ENCODE peak calls at places on chromosomes 4 and X, in nine cellular contexts. X is AG04450, Y is astrocyte, I is H9, S is esophagus muscularis mucosa, A is uterus, H is left lung, L is progenitor cell of endocrine pancreas, F is heart left ventricle. D is an unnamed sample.

GRCh38 chr4:186137193-186137792 is 32.8 kb downstream of the FAM149A start:
- DNase-seq in X (no peak), Y (peak), I (no peak), S (peak), A (no peak), H (no peak), L (no peak), F (no peak), D (no peak)

GRCh38 chr4:34676390-34676789 is 1567.9 kb downstream of the ARAP2 start:
- DNase-seq in X (no peak), Y (no peak), I (no peak), S (no peak), A (no peak), H (no peak), L (no peak), F (no peak), D (no peak)

GRCh38 chrX:116317409-116317808 is 119.0 kb upstream of the SLC6A14 start:
- DNase-seq in X (no peak), Y (peak), I (no peak), S (no peak), A (no peak), H (peak), L (no peak), F (peak), D (no peak)

GRCh38 chrX:97629597-97629985 is 745.9 kb downstream of the RPA4 start:
- DNase-seq in X (no peak), Y (no peak), I (no peak), S (no peak), A (no peak), H (no peak), L (no peak), F (no peak), D (no peak)

GRCh38 chr4:54371211-54371610 is 142.1 kb downstream of the PDGFRA start:
- DNase-seq in X (no peak), Y (no peak), I (no peak), S (peak), A (no peak), H (no peak), L (no peak), F (no peak), D (no peak)

GRCh38 chr4:176902710-176903323 is 110.1 kb upstream of the VEGFC start:
- DNase-seq in X (peak), Y (peak), I (no peak), S (no peak), A (no peak), H (no peak), L (no peak), F (no peak), D (no peak)

GRCh38 chrX:68186552-68187262 is 246.6 kb downstream of the OPHN1 start:
- DNase-seq in X (no peak), Y (no peak), I (no peak), S (no peak), A (no peak), H (no peak), L (no peak), F (no peak), D (no peak)

GRCh38 chr4:123096038-123096437 is 173.6 kb upstream of the NUDT6 start:
- DNase-seq in X (no peak), Y (no peak), I (no peak), S (no peak), A (no peak), H (no peak), L (no peak), F (no peak), D (no peak)

GRCh38 chr4:94689155-94689554 is 68.6 kb upstream of the BMPR1B start:
- DNase-seq in X (no peak), Y (no peak), I (no peak), S (no peak), A (no peak), H (no peak), L (no peak), F (no peak), D (no peak)

GRCh38 chr4:73978886-73979285 is 2.9 kb downstream of the PF4 start:
- DNase-seq in X (peak), Y (peak), I (no peak), S (no peak), A (no peak), H (no peak), L (no peak), F (no peak), D (no peak)

GRCh38 chr4:55366621-55367020 is 20.6 kb downstream of the SRD5A3 start:
- DNase-seq in X (no peak), Y (no peak), I (no peak), S (no peak), A (no peak), H (no peak), L (no peak), F (no peak), D (no peak)

GRCh38 chrX:42739258-42739657 is 38.7 kb downstream of the PPP1R2C start:
- DNase-seq in X (no peak), Y (no peak), I (no peak), S (no peak), A (no peak), H (no peak), L (no peak), F (no peak), D (no peak)

GRCh38 chr4:55819634-55820033 is at the start of gene EXOC1L:
- DNase-seq in X (no peak), Y (no peak), I (peak), S (no peak), A (no peak), H (no peak), L (peak), F (no peak), D (peak)

GRCh38 chrX:40402771-40403533 is 177.8 kb upstream of the ATP6AP2 start:
- DNase-seq in X (peak), Y (peak), I (no peak), S (no peak), A (peak), H (peak), L (no peak), F (no peak), D (no peak)

GRCh38 chr4:101198741-101199339 is 148.5 kb downstream of the PPP3CA start:
- DNase-seq in X (no peak), Y (no peak), I (no peak), S (no peak), A (no peak), H (no peak), L (no peak), F (no peak), D (no peak)

GRCh38 chrX:120625366-120625765 is 4.5 kb downstream of the C1GALT1C1 start:
- DNase-seq in X (no peak), Y (no peak), I (no peak), S (no peak), A (no peak), H (no peak), L (no peak), F (no peak), D (no peak)

GRCh38 chrX:42189601-42190000 is 266.2 kb upstream of the CASK start:
- DNase-seq in X (no peak), Y (no peak), I (no peak), S (no peak), A (no peak), H (no peak), L (no peak), F (no peak), D (no peak)

GRCh38 chrX:151680805-151681204 is 14.5 kb upstream of the PRRG3 start:
- DNase-seq in X (no peak), Y (no peak), I (peak), S (peak), A (no peak), H (no peak), L (peak), F (no peak), D (peak)

GRCh38 chr4:186739317-186739716 is 15.7 kb upstream of the FAT1 start:
- DNase-seq in X (no peak), Y (no peak), I (no peak), S (no peak), A (no peak), H (no peak), L (no peak), F (no peak), D (no peak)

GRCh38 chr4:1463927-1464540 is 57.8 kb upstream of the NKX1-1 start:
- DNase-seq in X (no peak), Y (no peak), I (no peak), S (no peak), A (no peak), H (no peak), L (no peak), F (no peak), D (no peak)

GRCh38 chrX:84501798-84502628 is at the start of gene HDX:
- DNase-seq in X (peak), Y (peak), I (peak), S (peak), A (peak), H (peak), L (peak), F (peak), D (peak)

GRCh38 chr4:189088783-189089182 is 851.9 kb upstream of the FRG1 start:
- DNase-seq in X (peak), Y (no peak), I (no peak), S (no peak), A (no peak), H (no peak), L (no peak), F (no peak), D (no peak)

GRCh38 chr4:16294455-16294854 is 68.2 kb upstream of the TAPT1 start:
- DNase-seq in X (no peak), Y (peak), I (no peak), S (no peak), A (no peak), H (no peak), L (no peak), F (no peak), D (no peak)

GRCh38 chrX:71195959-71196727 is 26.9 kb upstream of the GJB1 start:
- DNase-seq in X (no peak), Y (no peak), I (peak), S (no peak), A (no peak), H (no peak), L (no peak), F (no peak), D (peak)

GRCh38 chr4:184262901-184263300 is 45.2 kb upstream of the ENPP6 start:
- DNase-seq in X (no peak), Y (no peak), I (no peak), S (peak), A (no peak), H (no peak), L (no peak), F (no peak), D (peak)

GRCh38 chr4:177974461-177974860 is 532.2 kb upstream of the AGA start:
- DNase-seq in X (no peak), Y (peak), I (no peak), S (no peak), A (no peak), H (no peak), L (no peak), F (no peak), D (no peak)

DNA sequence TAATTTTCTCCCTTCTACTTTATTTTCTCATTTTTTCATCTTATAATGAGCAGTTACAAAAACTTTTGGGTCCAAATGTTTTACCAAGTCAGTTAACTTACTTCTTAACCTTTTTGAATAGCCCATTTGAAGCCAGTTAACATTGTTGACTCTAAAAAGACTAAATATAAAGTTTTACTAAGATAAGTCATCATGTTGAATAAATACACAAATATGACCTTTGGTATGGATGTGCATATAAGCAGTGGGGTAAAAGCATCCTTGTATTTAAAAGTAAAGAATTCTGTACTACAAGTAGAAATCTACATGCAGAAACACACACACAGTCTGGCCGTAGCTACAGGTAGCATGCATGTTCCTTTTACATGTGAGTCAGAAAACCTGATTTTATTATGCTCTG is 533.1 kb upstream of the AGA start:
- DNase-seq in X (no peak), Y (no peak), I (no peak), S (no peak), A (no peak), H (no peak), L (no peak), F (no peak), D (no peak)
- TF ChIP-seq CTCF in X (no peak), Y (no peak), I (no peak), S (no peak), A (no peak), H (no peak), L (no peak), F (no peak), D (no peak)

DNA sequence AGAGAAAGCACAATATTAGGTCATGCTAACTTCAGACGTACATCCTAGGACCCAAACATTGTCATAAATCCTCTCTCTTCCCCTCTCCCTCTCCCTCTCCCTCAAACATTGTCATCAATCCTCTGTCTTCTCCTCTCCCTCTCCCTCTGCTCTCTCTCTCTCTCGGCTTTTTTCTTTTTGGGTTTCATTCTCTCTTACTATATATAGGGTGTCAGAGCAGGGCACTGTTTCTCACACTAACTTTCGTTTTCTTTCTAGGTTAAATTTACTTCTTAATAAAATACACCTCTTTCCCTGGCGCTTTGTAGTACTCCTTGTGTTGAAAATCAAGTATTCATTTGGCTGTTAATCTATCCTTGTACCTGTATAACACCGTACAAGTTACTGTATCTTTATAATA is 37.0 kb upstream of the HERC5 start:
- DNase-seq in X (no peak), Y (no peak), I (no peak), S (no peak), A (no peak), H (no peak), L (no peak), F (no peak), D (no peak)
- TF ChIP-seq CTCF in X (no peak), Y (no peak), I (no peak), S (no peak), A (no peak), H (no peak), L (no peak), F (no peak), D (no peak)

GRCh38 chrX:101362757-101363156 is 14.2 kb upstream of the TIMM8A start:
- DNase-seq in X (no peak), Y (no peak), I (no peak), S (no peak), A (no peak), H (no peak), L (no peak), F (no peak), D (no peak)

GRCh38 chrX:101359966-101360365 is 11.4 kb upstream of the TIMM8A start:
- DNase-seq in X (no peak), Y (no peak), I (no peak), S (no peak), A (no peak), H (no peak), L (no peak), F (no peak), D (no peak)

GRCh38 chrX:101362116-101362515 is 13.6 kb upstream of the TIMM8A start:
- DNase-seq in X (no peak), Y (no peak), I (no peak), S (no peak), A (no peak), H (no peak), L (no peak), F (no peak), D (no peak)

GRCh38 chrX:101357166-101357795 is 8.7 kb upstream of the TIMM8A start:
- DNase-seq in X (no peak), Y (no peak), I (no peak), S (no peak), A (no peak), H (no peak), L (no peak), F (no peak), D (no peak)
- TF ChIP-seq CTCF in X (peak), Y (no peak), I (peak), S (peak), A (no peak), H (no peak), L (peak), F (no peak), D (no peak)

GRCh38 chrX:148885203-148885602 is 384.8 kb downstream of the AFF2 start:
- DNase-seq in X (no peak), Y (no peak), I (no peak), S (no peak), A (no peak), H (no peak), L (no peak), F (no peak), D (no peak)
- TF ChIP-seq CTCF in X (no peak), Y (no peak), I (no peak), S (no peak), A (no peak), H (no peak), L (no peak), F (no peak), D (no peak)

GRCh38 chrX:113033966-113034680 is 193.5 kb upstream of the AMOT start:
- DNase-seq in X (no peak), Y (no peak), I (no peak), S (no peak), A (no peak), H (no peak), L (no peak), F (no peak), D (no peak)
- TF ChIP-seq CTCF in X (no peak), Y (no peak), I (no peak), S (no peak), A (no peak), H (no peak), L (no peak), F (no peak), D (no peak)

GRCh38 chrX:28659269-28659668 is 72.0 kb downstream of the IL1RAPL1 start:
- DNase-seq in X (no peak), Y (no peak), I (peak), S (no peak), A (no peak), H (no peak), L (no peak), F (no peak), D (no peak)
- TF ChIP-seq CTCF in X (peak), Y (no peak), I (peak), S (no peak), A (no peak), H (no peak), L (peak), F (no peak), D (peak)

DNA sequence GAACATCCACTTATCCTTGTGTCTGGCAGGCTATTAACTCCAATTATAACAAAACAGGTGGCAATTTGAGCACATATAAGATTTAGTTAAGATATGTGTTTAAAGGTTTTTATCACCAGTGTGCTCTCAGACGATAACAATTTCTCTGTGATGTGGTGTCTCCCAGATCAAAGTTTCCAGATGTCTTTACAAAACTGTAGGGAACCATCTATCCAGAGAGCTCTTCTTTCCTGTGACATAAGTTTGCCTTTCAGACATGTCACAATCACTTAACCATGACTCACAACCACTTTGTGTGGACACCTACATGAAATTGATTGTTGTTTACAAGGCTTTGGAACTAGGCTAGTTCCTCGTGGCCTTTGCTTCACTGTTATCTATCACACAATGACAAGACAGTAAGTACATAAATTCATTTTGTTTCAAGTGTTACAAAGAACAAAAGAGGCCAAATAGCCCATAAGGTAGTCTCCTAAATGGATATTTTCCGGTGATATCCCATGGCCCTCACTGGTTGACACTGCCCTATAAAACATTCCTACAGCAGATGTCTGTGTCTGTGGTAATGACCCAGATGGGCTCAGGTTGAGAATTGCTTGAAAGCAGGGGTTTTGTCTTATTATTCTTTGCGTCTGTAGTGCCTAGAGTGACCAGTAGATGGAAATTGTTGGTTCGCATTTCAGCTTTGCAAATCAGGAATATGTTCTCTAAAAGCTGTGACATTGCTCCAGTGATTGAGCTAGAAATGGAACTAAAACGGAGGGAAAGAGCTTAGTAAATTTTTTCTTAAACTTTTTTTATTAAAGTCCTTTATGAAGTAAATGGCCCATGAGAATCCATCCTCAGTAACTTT is 297.8 kb upstream of the FAM241A start:
- DNase-seq in X (no peak), Y (no peak), I (no peak), S (no peak), A (no peak), H (no peak), L (no peak), F (no peak), D (no peak)
- TF ChIP-seq CTCF in X (peak), Y (peak), I (peak), S (peak), A (no peak), H (no peak), L (peak), F (no peak), D (no peak)